ENCODE peak calls at places on chromosomes 6 and 20, in nine cellular contexts. One of them, this sample, is unnamed.

GRCh38 chr20:38782275-38782674 is 23.2 kb upstream of the PPP1R16B start:
- DNase-seq in GM10248: no peak
- DNase-seq in endothelial cell of umbilical vein: no peak
- DNase-seq in CD8-positive, alpha-beta T cell: no peak
- DNase-seq in HepG2: no peak
- DNase-seq in uterus: no peak
- DNase-seq in GM13976: no peak
- DNase-seq in neural progenitor cell: no peak
- DNase-seq in heart left ventricle: no peak
- DNase-seq in this sample: no peak

GRCh38 chr20:50095476-50096078 is 17.4 kb downstream of the UBE2V1 start:
- DNase-seq in GM10248: no peak
- DNase-seq in endothelial cell of umbilical vein: no peak
- DNase-seq in CD8-positive, alpha-beta T cell: no peak
- DNase-seq in HepG2: no peak
- DNase-seq in uterus: no peak
- DNase-seq in GM13976: no peak
- DNase-seq in neural progenitor cell: no peak
- DNase-seq in heart left ventricle: no peak
- DNase-seq in this sample: no peak

GRCh38 chr6:51814418-51814817 is 273.0 kb downstream of the PKHD1 start:
- DNase-seq in GM10248: no peak
- DNase-seq in endothelial cell of umbilical vein: no peak
- DNase-seq in CD8-positive, alpha-beta T cell: no peak
- DNase-seq in HepG2: no peak
- DNase-seq in uterus: no peak
- DNase-seq in GM13976: no peak
- DNase-seq in neural progenitor cell: no peak
- DNase-seq in heart left ventricle: no peak
- DNase-seq in this sample: no peak

GRCh38 chr6:169803291-169803811 is 51.9 kb downstream of the ERMARD start:
- DNase-seq in GM10248: no peak
- DNase-seq in endothelial cell of umbilical vein: no peak
- DNase-seq in CD8-positive, alpha-beta T cell: no peak
- DNase-seq in HepG2: no peak
- DNase-seq in uterus: no peak
- DNase-seq in GM13976: no peak
- DNase-seq in neural progenitor cell: no peak
- DNase-seq in heart left ventricle: no peak
- DNase-seq in this sample: no peak

GRCh38 chr20:2244993-2245392 is 50.8 kb upstream of the TGM3 start:
- DNase-seq in GM10248: no peak
- DNase-seq in endothelial cell of umbilical vein: no peak
- DNase-seq in CD8-positive, alpha-beta T cell: no peak
- DNase-seq in HepG2: no peak
- DNase-seq in uterus: no peak
- DNase-seq in GM13976: no peak
- DNase-seq in neural progenitor cell: peak
- DNase-seq in heart left ventricle: no peak
- DNase-seq in this sample: no peak

GRCh38 chr6:100595456-100595855 is 130.7 kb upstream of the SIM1 start:
- DNase-seq in GM10248: no peak
- DNase-seq in endothelial cell of umbilical vein: no peak
- DNase-seq in CD8-positive, alpha-beta T cell: no peak
- DNase-seq in HepG2: no peak
- DNase-seq in uterus: no peak
- DNase-seq in GM13976: no peak
- DNase-seq in neural progenitor cell: no peak
- DNase-seq in heart left ventricle: no peak
- DNase-seq in this sample: no peak

GRCh38 chr6:11011787-11012234 is 32.3 kb downstream of the ELOVL2 start:
- DNase-seq in GM10248: no peak
- DNase-seq in endothelial cell of umbilical vein: no peak
- DNase-seq in CD8-positive, alpha-beta T cell: no peak
- DNase-seq in HepG2: peak
- DNase-seq in uterus: no peak
- DNase-seq in GM13976: no peak
- DNase-seq in neural progenitor cell: no peak
- DNase-seq in heart left ventricle: no peak
- DNase-seq in this sample: no peak

GRCh38 chr20:18225652-18226051 is 62.7 kb upstream of the ZNF133 start:
- DNase-seq in GM10248: no peak
- DNase-seq in endothelial cell of umbilical vein: peak
- DNase-seq in CD8-positive, alpha-beta T cell: no peak
- DNase-seq in HepG2: no peak
- DNase-seq in uterus: no peak
- DNase-seq in GM13976: no peak
- DNase-seq in neural progenitor cell: no peak
- DNase-seq in heart left ventricle: no peak
- DNase-seq in this sample: no peak

GRCh38 chr20:50491926-50492634 is 18.1 kb upstream of the PTPN1 start:
- DNase-seq in GM10248: no peak
- DNase-seq in endothelial cell of umbilical vein: no peak
- DNase-seq in CD8-positive, alpha-beta T cell: no peak
- DNase-seq in HepG2: no peak
- DNase-seq in uterus: no peak
- DNase-seq in GM13976: no peak
- DNase-seq in neural progenitor cell: no peak
- DNase-seq in heart left ventricle: no peak
- DNase-seq in this sample: no peak

GRCh38 chr6:161828355-161828754 is 554.5 kb upstream of the AGPAT4 start:
- DNase-seq in GM10248: no peak
- DNase-seq in endothelial cell of umbilical vein: no peak
- DNase-seq in CD8-positive, alpha-beta T cell: no peak
- DNase-seq in HepG2: no peak
- DNase-seq in uterus: no peak
- DNase-seq in GM13976: no peak
- DNase-seq in neural progenitor cell: no peak
- DNase-seq in heart left ventricle: no peak
- DNase-seq in this sample: no peak

GRCh38 chr20:50111120-50111828 is 1.7 kb downstream of the UBE2V1 start:
- DNase-seq in GM10248: no peak
- DNase-seq in endothelial cell of umbilical vein: no peak
- DNase-seq in CD8-positive, alpha-beta T cell: no peak
- DNase-seq in HepG2: no peak
- DNase-seq in uterus: no peak
- DNase-seq in GM13976: no peak
- DNase-seq in neural progenitor cell: no peak
- DNase-seq in heart left ventricle: no peak
- DNase-seq in this sample: no peak

GRCh38 chr20:59402697-59403096 is 102.3 kb downstream of the EDN3 start:
- DNase-seq in GM10248: no peak
- DNase-seq in endothelial cell of umbilical vein: no peak
- DNase-seq in CD8-positive, alpha-beta T cell: no peak
- DNase-seq in HepG2: no peak
- DNase-seq in uterus: no peak
- DNase-seq in GM13976: no peak
- DNase-seq in neural progenitor cell: no peak
- DNase-seq in heart left ventricle: no peak
- DNase-seq in this sample: no peak

GRCh38 chr6:136228811-136229210 is 21.3 kb downstream of the MTFR2 start:
- DNase-seq in GM10248: peak
- DNase-seq in endothelial cell of umbilical vein: no peak
- DNase-seq in CD8-positive, alpha-beta T cell: no peak
- DNase-seq in HepG2: no peak
- DNase-seq in uterus: no peak
- DNase-seq in GM13976: no peak
- DNase-seq in neural progenitor cell: no peak
- DNase-seq in heart left ventricle: no peak
- DNase-seq in this sample: no peak

GRCh38 chr6:47629954-47630353 is 68.4 kb upstream of the ADGRF4 start:
- DNase-seq in GM10248: no peak
- DNase-seq in endothelial cell of umbilical vein: no peak
- DNase-seq in CD8-positive, alpha-beta T cell: no peak
- DNase-seq in HepG2: no peak
- DNase-seq in uterus: no peak
- DNase-seq in GM13976: no peak
- DNase-seq in neural progenitor cell: no peak
- DNase-seq in heart left ventricle: no peak
- DNase-seq in this sample: no peak

GRCh38 chr6:112199001-112199403 is 55.4 kb downstream of the LAMA4 start:
- DNase-seq in GM10248: no peak
- DNase-seq in endothelial cell of umbilical vein: no peak
- DNase-seq in CD8-positive, alpha-beta T cell: no peak
- DNase-seq in HepG2: no peak
- DNase-seq in uterus: no peak
- DNase-seq in GM13976: no peak
- DNase-seq in neural progenitor cell: no peak
- DNase-seq in heart left ventricle: no peak
- DNase-seq in this sample: no peak

GRCh38 chr20:6829510-6830116 is 62.1 kb downstream of the BMP2 start:
- DNase-seq in GM10248: no peak
- DNase-seq in endothelial cell of umbilical vein: peak
- DNase-seq in CD8-positive, alpha-beta T cell: no peak
- DNase-seq in HepG2: peak
- DNase-seq in uterus: no peak
- DNase-seq in GM13976: no peak
- DNase-seq in neural progenitor cell: peak
- DNase-seq in heart left ventricle: no peak
- DNase-seq in this sample: no peak

GRCh38 chr6:72246926-72247325 is 360.6 kb downstream of the RIMS1 start:
- DNase-seq in GM10248: no peak
- DNase-seq in endothelial cell of umbilical vein: no peak
- DNase-seq in CD8-positive, alpha-beta T cell: no peak
- DNase-seq in HepG2: peak
- DNase-seq in uterus: no peak
- DNase-seq in GM13976: no peak
- DNase-seq in neural progenitor cell: peak
- DNase-seq in heart left ventricle: no peak
- DNase-seq in this sample: no peak

GRCh38 chr20:49868964-49869363 is 46.4 kb downstream of the SPATA2 start:
- DNase-seq in GM10248: no peak
- DNase-seq in endothelial cell of umbilical vein: no peak
- DNase-seq in CD8-positive, alpha-beta T cell: no peak
- DNase-seq in HepG2: no peak
- DNase-seq in uterus: no peak
- DNase-seq in GM13976: no peak
- DNase-seq in neural progenitor cell: no peak
- DNase-seq in heart left ventricle: no peak
- DNase-seq in this sample: no peak

GRCh38 chr6:14117158-14118090 is at the start of gene CD83:
- DNase-seq in GM10248: peak
- DNase-seq in endothelial cell of umbilical vein: peak
- DNase-seq in CD8-positive, alpha-beta T cell: peak
- DNase-seq in HepG2: peak
- DNase-seq in uterus: peak
- DNase-seq in GM13976: peak
- DNase-seq in neural progenitor cell: peak
- DNase-seq in heart left ventricle: peak
- DNase-seq in this sample: peak
- TF ChIP-seq CTCF in GM10248: peak
- TF ChIP-seq CTCF in endothelial cell of umbilical vein: no peak
- TF ChIP-seq CTCF in CD8-positive, alpha-beta T cell: no peak
- TF ChIP-seq CTCF in HepG2: peak
- TF ChIP-seq CTCF in uterus: no peak
- TF ChIP-seq CTCF in GM13976: peak
- TF ChIP-seq CTCF in neural progenitor cell: peak
- TF ChIP-seq CTCF in heart left ventricle: no peak
- TF ChIP-seq CTCF in this sample: no peak

DNA sequence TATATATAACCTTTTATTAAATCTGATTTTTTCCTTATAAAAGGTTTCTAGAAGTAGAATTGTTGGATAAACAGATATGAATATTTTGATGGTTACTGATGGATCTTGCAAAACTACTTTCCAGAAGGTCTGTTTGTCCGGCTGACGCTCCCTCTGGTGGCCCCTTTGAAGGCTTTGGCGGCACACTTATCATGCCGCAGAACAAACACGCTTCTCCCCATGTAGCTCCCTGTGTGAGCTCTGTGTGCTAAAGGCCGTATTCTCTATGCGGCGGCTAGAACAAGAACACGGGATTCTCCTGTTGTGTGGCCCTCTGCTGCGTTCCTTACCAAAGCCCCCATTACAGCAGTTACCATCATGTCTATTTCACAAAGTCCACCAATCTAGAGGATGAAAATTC is 30.0 kb downstream of the PPP1R3G start:
- DNase-seq in GM10248: no peak
- DNase-seq in endothelial cell of umbilical vein: no peak
- DNase-seq in CD8-positive, alpha-beta T cell: no peak
- DNase-seq in HepG2: peak
- DNase-seq in uterus: no peak
- DNase-seq in GM13976: no peak
- DNase-seq in neural progenitor cell: no peak
- DNase-seq in heart left ventricle: no peak
- DNase-seq in this sample: no peak
- TF ChIP-seq CTCF in GM10248: no peak
- TF ChIP-seq CTCF in endothelial cell of umbilical vein: peak
- TF ChIP-seq CTCF in CD8-positive, alpha-beta T cell: no peak
- TF ChIP-seq CTCF in HepG2: peak
- TF ChIP-seq CTCF in uterus: no peak
- TF ChIP-seq CTCF in GM13976: no peak
- TF ChIP-seq CTCF in neural progenitor cell: peak
- TF ChIP-seq CTCF in heart left ventricle: peak
- TF ChIP-seq CTCF in this sample: no peak

GRCh38 chr20:34753706-34754461 is 49.7 kb downstream of the TP53INP2 start:
- DNase-seq in GM10248: no peak
- DNase-seq in endothelial cell of umbilical vein: no peak
- DNase-seq in CD8-positive, alpha-beta T cell: no peak
- DNase-seq in HepG2: no peak
- DNase-seq in uterus: no peak
- DNase-seq in GM13976: no peak
- DNase-seq in neural progenitor cell: no peak
- DNase-seq in heart left ventricle: no peak
- DNase-seq in this sample: no peak
- TF ChIP-seq CTCF in GM10248: peak
- TF ChIP-seq CTCF in endothelial cell of umbilical vein: no peak
- TF ChIP-seq CTCF in CD8-positive, alpha-beta T cell: no peak
- TF ChIP-seq CTCF in HepG2: peak
- TF ChIP-seq CTCF in uterus: no peak
- TF ChIP-seq CTCF in GM13976: no peak
- TF ChIP-seq CTCF in neural progenitor cell: peak
- TF ChIP-seq CTCF in heart left ventricle: no peak
- TF ChIP-seq CTCF in this sample: no peak

DNA sequence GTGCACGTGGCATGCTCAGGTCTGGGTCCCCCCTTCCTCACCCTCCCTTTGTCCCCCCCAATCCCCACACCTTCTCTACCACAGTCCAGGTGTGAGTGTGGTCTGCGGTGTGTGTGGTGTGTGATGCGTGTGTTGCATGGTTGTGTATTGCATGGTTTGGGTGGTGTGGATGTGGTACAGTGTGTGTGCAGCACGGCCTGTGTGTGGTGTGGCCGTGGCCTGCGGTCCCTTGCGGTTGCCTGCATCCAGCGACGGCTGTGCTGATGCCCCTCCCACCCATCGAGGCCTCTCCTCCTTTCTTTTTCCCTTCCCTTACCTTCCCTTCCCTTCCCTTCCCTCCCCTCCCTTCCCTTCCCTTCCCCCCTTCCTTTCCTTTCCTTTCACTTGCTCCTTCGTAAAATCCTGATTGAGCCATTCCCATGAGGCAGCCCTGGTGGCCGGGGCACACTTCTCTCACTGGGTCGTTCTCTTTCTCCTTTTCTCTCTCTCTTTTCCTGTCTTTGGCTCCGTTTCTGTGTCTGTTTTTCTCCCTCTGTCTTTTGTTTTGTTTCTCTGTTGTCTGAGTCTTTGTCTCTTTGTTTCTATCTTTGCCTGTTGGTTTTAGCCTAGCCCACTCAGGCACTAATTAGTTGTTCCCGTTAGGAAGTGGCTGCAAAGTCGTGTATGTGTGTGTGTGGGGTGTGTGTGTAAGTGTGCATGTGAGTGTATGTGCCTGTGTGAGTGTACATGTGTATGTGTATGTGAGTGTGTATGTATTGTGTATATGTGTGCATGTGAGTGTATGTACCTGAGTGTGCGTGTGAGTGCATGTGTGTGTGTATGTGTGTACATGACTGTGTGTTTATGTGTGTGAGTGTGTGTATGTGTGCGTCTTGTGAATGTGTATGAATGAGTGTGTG is 65.7 kb downstream of the SRC start:
- DNase-seq in GM10248: no peak
- DNase-seq in endothelial cell of umbilical vein: peak
- DNase-seq in CD8-positive, alpha-beta T cell: no peak
- DNase-seq in HepG2: no peak
- DNase-seq in uterus: no peak
- DNase-seq in GM13976: no peak
- DNase-seq in neural progenitor cell: peak
- DNase-seq in heart left ventricle: peak
- DNase-seq in this sample: no peak
- TF ChIP-seq CTCF in GM10248: no peak
- TF ChIP-seq CTCF in endothelial cell of umbilical vein: no peak
- TF ChIP-seq CTCF in CD8-positive, alpha-beta T cell: no peak
- TF ChIP-seq CTCF in HepG2: no peak
- TF ChIP-seq CTCF in uterus: no peak
- TF ChIP-seq CTCF in GM13976: no peak
- TF ChIP-seq CTCF in neural progenitor cell: no peak
- TF ChIP-seq CTCF in heart left ventricle: no peak
- TF ChIP-seq CTCF in this sample: no peak